ENCODE peak calls at places on chromosomes 13 and 19, in nine cellular contexts. J, D, R, Y, T, N, K, F and H are unnamed samples.

GRCh38 chr13:46544208-46544607 is 8.8 kb upstream of the LRCH1 start:
- DNase-seq in D (no peak), F (no peak), N (no peak), R (no peak), Y (no peak), T (no peak), K (no peak), J (no peak), H (no peak)

GRCh38 chr19:41263042-41263849 is 926 bp upstream of the HNRNPUL1 start:
- DNase-seq in D (peak), F (no peak), J (peak), T (peak), N (peak), Y (peak), K (peak), R (peak), H (peak)

GRCh38 chr13:76936736-76937135 is 11.6 kb upstream of the ACOD1 start:
- DNase-seq in K (no peak), R (no peak), D (no peak), Y (no peak), N (peak), T (no peak), J (no peak), F (no peak), H (peak)

GRCh38 chr13:74301200-74302063 is 167.2 kb upstream of the KLF12 start:
- DNase-seq in Y (no peak), F (no peak), J (no peak), K (no peak), R (no peak), T (no peak), D (no peak), N (no peak), H (no peak)

GRCh38 chr13:37143901-37144300 is 38.4 kb upstream of the CSNK1A1L start:
- DNase-seq in K (no peak), J (no peak), F (no peak), N (no peak), D (no peak), T (no peak), R (no peak), Y (no peak), H (no peak)

GRCh38 chr13:110517505-110518149 is 43.9 kb downstream of the RAB20 start:
- DNase-seq in R (no peak), J (no peak), T (no peak), K (no peak), Y (no peak), N (no peak), D (no peak), F (no peak), H (no peak)

GRCh38 chr13:80040219-80040976 is 300.5 kb downstream of the SPRY2 start:
- DNase-seq in N (peak), Y (no peak), D (no peak), R (no peak), F (peak), J (no peak), T (no peak), K (peak), H (no peak)

GRCh38 chr13:41680900-41681299 is 223.6 kb downstream of the RGCC start:
- DNase-seq in Y (no peak), N (no peak), D (no peak), J (no peak), T (no peak), R (no peak), F (no peak), K (no peak), H (no peak)

GRCh38 chr19:4976412-4977298 is 7.7 kb downstream of the KDM4B start:
- DNase-seq in F (peak), D (peak), K (peak), R (peak), J (no peak), T (peak), Y (peak), N (peak), H (peak)

GRCh38 chr19:18234194-18234593 is 8.0 kb upstream of the PDE4C start:
- DNase-seq in K (no peak), N (no peak), T (no peak), R (no peak), J (no peak), D (no peak), F (no peak), Y (no peak), H (no peak)